ENCODE peak calls at places on chromosomes 11 and 22, in four cellular contexts. A, X, Y and H are unnamed samples.

GRCh38 chr11:125335101-125335500 is 161.0 kb downstream of the FEZ1 start:
- DNase-seq in A (no peak), X (no peak), Y (no peak), H (no peak)

GRCh38 chr22:45353816-45354215 is 44.1 kb downstream of the FAM118A start:
- DNase-seq in A (no peak), X (no peak), Y (no peak), H (no peak)

GRCh38 chr11:19474954-19475811 is 234.4 kb upstream of the E2F8 start:
- DNase-seq in A (no peak), X (no peak), Y (no peak), H (peak)

GRCh38 chr11:92727769-92728168 is 241.7 kb upstream of the MTNR1B start:
- DNase-seq in A (no peak), X (no peak), Y (no peak), H (no peak)

GRCh38 chr11:120224386-120224785 is 13.6 kb downstream of the OAF start:
- DNase-seq in A (no peak), X (no peak), Y (no peak), H (no peak)

GRCh38 chr22:11629661-11630385 is 3898.2 kb upstream of the OR11H1 start:
- DNase-seq in A (no peak), X (no peak), Y (no peak), H (no peak)

GRCh38 chr22:36734171-36735058 is 30.9 kb upstream of the CACNG2 start:
- DNase-seq in A (no peak), X (no peak), Y (no peak), H (no peak)

GRCh38 chr22:42645341-42645937 is 3.8 kb downstream of the CYB5R3 start:
- DNase-seq in A (no peak), X (no peak), Y (no peak), H (no peak)

GRCh38 chr11:72723508-72723907 is 28.7 kb downstream of the ARAP1 start:
- DNase-seq in A (no peak), X (no peak), Y (no peak), H (peak)

GRCh38 chr11:120539681-120540369 is 28.3 kb downstream of the GRIK4 start:
- DNase-seq in A (no peak), X (no peak), Y (no peak), H (peak)

GRCh38 chr11:17923213-17923612 is 89.6 kb downstream of the SERGEF start:
- DNase-seq in A (no peak), X (no peak), Y (no peak), H (peak)

GRCh38 chr22:19761500-19762314 is 1.1 kb downstream of the TBX1 start:
- DNase-seq in A (no peak), X (peak), Y (no peak), H (no peak)

GRCh38 chr11:559020-559620 is 1.4 kb downstream of the LMNTD2 start:
- DNase-seq in A (no peak), X (no peak), Y (peak), H (no peak)

GRCh38 chr22:45090364-45090960 is 73.3 kb upstream of the NUP50 start:
- DNase-seq in A (no peak), X (no peak), Y (no peak), H (peak)

GRCh38 chr11:101748572-101748971 is 164.8 kb upstream of the TRPC6 start:
- DNase-seq in A (no peak), X (no peak), Y (no peak), H (no peak)

GRCh38 chr11:32433249-32434115 is 1.9 kb downstream of the WT1 start:
- DNase-seq in A (no peak), X (no peak), Y (no peak), H (no peak)

GRCh38 chr11:124896821-124897391 is 759 bp downstream of the ROBO4 start:
- DNase-seq in A (no peak), X (no peak), Y (no peak), H (no peak)

GRCh38 chr11:101482556-101483124 is 101.2 kb downstream of the TRPC6 start:
- DNase-seq in A (no peak), X (no peak), Y (no peak), H (no peak)

GRCh38 chr22:35630387-35630793 is 13.3 kb upstream of the MB start:
- DNase-seq in A (peak), X (no peak), Y (no peak), H (peak)

GRCh38 chr22:37486224-37486845 is at the start of gene MFNG:
- DNase-seq in A (no peak), X (peak), Y (peak), H (peak)

GRCh38 chr11:94706211-94706610 is 61.9 kb upstream of the AMOTL1 start:
- DNase-seq in A (no peak), X (no peak), Y (no peak), H (peak)

GRCh38 chr22:18048441-18048898 is 24.1 kb upstream of the MICAL3 start:
- DNase-seq in A (peak), X (no peak), Y (no peak), H (no peak)

GRCh38 chr11:27141576-27141975 is 101.0 kb downstream of the BBOX1 start:
- DNase-seq in A (no peak), X (no peak), Y (no peak), H (no peak)

GRCh38 chr11:32023370-32023964 is 67.4 kb upstream of the RCN1 start:
- DNase-seq in A (no peak), X (no peak), Y (no peak), H (no peak)

GRCh38 chr11:3092603-3093141 is 35.4 kb upstream of the CARS1 start:
- DNase-seq in A (no peak), X (no peak), Y (no peak), H (no peak)

GRCh38 chr11:77322506-77322905 is 21.0 kb upstream of the GDPD4 start:
- DNase-seq in A (peak), X (no peak), Y (no peak), H (peak)

GRCh38 chr11:13423372-13423771 is 39.6 kb downstream of the BTBD10 start:
- DNase-seq in A (no peak), X (no peak), Y (no peak), H (peak)

GRCh38 chr22:38946771-38947170 is 10.6 kb upstream of the APOBEC3A start:
- DNase-seq in A (no peak), X (no peak), Y (no peak), H (no peak)